ENCODE peak calls at places on chromosomes 12 and 14, in ten cellular contexts. R is non-pigmented ciliary epithelial cell; E is heart right ventricle; B is HEK293T; H is GM03348; W is lower lobe of right lung; I is stimulated activated CD8-positive, alpha-beta memory T cell treated with anti-CD3 and anti-CD28 coated beads, Interleukin-4, amount 100 ng/mL, for 1 hour; P is GF-D8; T is mesendoderm; O is cardiac septum. F is an unnamed sample.

GRCh38 chr12:98188649-98189048 is 326.7 kb upstream of the TMPO start:
- DNase-seq in R (no peak), E (no peak), B (no peak), H (no peak), W (no peak), I (no peak), P (no peak), T (no peak), O (no peak), F (peak)

GRCh38 chr12:81017792-81018191 is 60.1 kb upstream of the ACSS3 start:
- DNase-seq in R (no peak), E (no peak), B (no peak), H (no peak), W (no peak), I (no peak), P (no peak), T (no peak), O (no peak), F (no peak)

GRCh38 chr14:75120546-75121291 is 6.1 kb downstream of the NEK9 start:
- DNase-seq in R (no peak), E (no peak), B (no peak), H (no peak), W (no peak), I (no peak), P (peak), T (no peak), O (no peak), F (no peak)

GRCh38 chr12:49542592-49543160 is 3.8 kb downstream of the KCNH3 start:
- DNase-seq in R (no peak), E (no peak), B (no peak), H (no peak), W (peak), I (no peak), P (no peak), T (no peak), O (no peak), F (no peak)

GRCh38 chr14:98182385-98183055 is 1089.5 kb downstream of the BCL11B start:
- DNase-seq in R (no peak), E (no peak), B (no peak), H (no peak), W (no peak), I (no peak), P (no peak), T (no peak), O (no peak), F (no peak)

GRCh38 chr12:111893287-111893686 is 51.3 kb downstream of the MAPKAPK5 start:
- DNase-seq in R (no peak), E (no peak), B (no peak), H (no peak), W (no peak), I (no peak), P (no peak), T (no peak), O (no peak), F (no peak)

GRCh38 chr14:98819867-98820206 is 452.2 kb downstream of the BCL11B start:
- DNase-seq in R (no peak), E (no peak), B (no peak), H (no peak), W (no peak), I (no peak), P (no peak), T (peak), O (peak), F (no peak)

GRCh38 chr12:18895540-18895939 is 157.6 kb downstream of the CAPZA3 start:
- DNase-seq in R (no peak), E (no peak), B (no peak), H (no peak), W (no peak), I (no peak), P (no peak), T (no peak), O (no peak), F (no peak)

GRCh38 chr14:74506408-74506807 is 12.8 kb downstream of the ISCA2 start:
- DNase-seq in R (no peak), E (no peak), B (no peak), H (no peak), W (no peak), I (no peak), P (no peak), T (no peak), O (peak), F (no peak)

GRCh38 chr14:92943855-92944570 is 21.1 kb downstream of the CHGA start:
- DNase-seq in R (no peak), E (no peak), B (no peak), H (no peak), W (no peak), I (no peak), P (no peak), T (no peak), O (no peak), F (no peak)

GRCh38 chr14:74539503-74539902 is 45.9 kb downstream of the ISCA2 start:
- DNase-seq in R (no peak), E (no peak), B (no peak), H (no peak), W (no peak), I (no peak), P (no peak), T (no peak), O (no peak), F (no peak)

GRCh38 chr12:130765186-130765659 is 49.1 kb upstream of the RIMBP2 start:
- DNase-seq in R (no peak), E (no peak), B (no peak), H (no peak), W (no peak), I (no peak), P (no peak), T (peak), O (no peak), F (peak)

GRCh38 chr12:51752490-51752889 is 96.0 kb downstream of the FIGNL2 start:
- DNase-seq in R (peak), E (peak), B (peak), H (peak), W (peak), I (no peak), P (no peak), T (peak), O (no peak), F (peak)

GRCh38 chr14:71400821-71401447 is 493.7 kb downstream of the PCNX1 start:
- DNase-seq in R (no peak), E (no peak), B (peak), H (peak), W (no peak), I (no peak), P (no peak), T (no peak), O (no peak), F (peak)

GRCh38 chr14:68928770-68929550 is 50.1 kb downstream of the ACTN1 start:
- DNase-seq in R (no peak), E (no peak), B (no peak), H (no peak), W (no peak), I (no peak), P (no peak), T (no peak), O (no peak), F (no peak)

GRCh38 chr12:101855364-101855884 is 22.0 kb upstream of the DRAM1 start:
- DNase-seq in R (no peak), E (no peak), B (no peak), H (no peak), W (no peak), I (no peak), P (peak), T (no peak), O (no peak), F (no peak)

GRCh38 chr12:88495031-88495430 is 85.2 kb downstream of the KITLG start:
- DNase-seq in R (no peak), E (no peak), B (no peak), H (no peak), W (no peak), I (no peak), P (no peak), T (no peak), O (no peak), F (no peak)

GRCh38 chr12:132581348-132582057 is 28.9 kb downstream of the LRCOL1 start:
- DNase-seq in R (no peak), E (no peak), B (no peak), H (no peak), W (no peak), I (no peak), P (no peak), T (no peak), O (no peak), F (no peak)

GRCh38 chr12:4434721-4435425 is 10.7 kb downstream of the FGF6 start:
- DNase-seq in R (no peak), E (no peak), B (no peak), H (no peak), W (no peak), I (no peak), P (peak), T (no peak), O (no peak), F (no peak)

GRCh38 chr12:18320036-18320617 is 58.8 kb downstream of the PIK3C2G start:
- DNase-seq in R (peak), E (no peak), B (peak), H (peak), W (no peak), I (no peak), P (no peak), T (peak), O (no peak), F (peak)

GRCh38 chr12:98399532-98399931 is 115.9 kb upstream of the TMPO start:
- DNase-seq in R (peak), E (no peak), B (peak), H (peak), W (no peak), I (peak), P (no peak), T (peak), O (no peak), F (peak)

GRCh38 chr12:39081910-39082309 is 176.5 kb upstream of the CPNE8 start:
- DNase-seq in R (no peak), E (no peak), B (no peak), H (no peak), W (no peak), I (no peak), P (no peak), T (peak), O (no peak), F (no peak)

GRCh38 chr14:99884834-99885648 is 91.8 kb downstream of the EML1 start:
- DNase-seq in R (no peak), E (peak), B (peak), H (peak), W (no peak), I (no peak), P (no peak), T (peak), O (no peak), F (peak)

GRCh38 chr12:40192704-40193255 is 32.0 kb upstream of the LRRK2 start:
- DNase-seq in R (no peak), E (no peak), B (no peak), H (no peak), W (no peak), I (no peak), P (no peak), T (no peak), O (no peak), F (peak)

GRCh38 chr14:77141592-77142288 is at the start of gene ZDHHC22:
- DNase-seq in R (no peak), E (no peak), B (peak), H (no peak), W (no peak), I (no peak), P (no peak), T (peak), O (peak), F (no peak)

GRCh38 chr12:39541471-39541870 is 78.1 kb downstream of the ABCD2 start:
- DNase-seq in R (no peak), E (no peak), B (no peak), H (no peak), W (no peak), I (no peak), P (no peak), T (no peak), O (no peak), F (no peak)

GRCh38 chr14:90444077-90444696 is 47.4 kb downstream of the CALM1 start:
- DNase-seq in R (no peak), E (no peak), B (no peak), H (no peak), W (peak), I (no peak), P (no peak), T (no peak), O (no peak), F (peak)

F was measured in A673.